ENCODE peak calls at places on chromosomes 3 and 15, in nine cellular contexts. I is cerebellum; F is activated T-helper 1 cell treated with Interleukin-2 at 50 U/mL for 16 hours; A is CD4-positive, alpha-beta T cell; Q is brain microvascular endothelial cell; G is SJSA1; R is heart right ventricle; T is neural crest cell; H is upper lobe of right lung. S is an unnamed sample.

GRCh38 chr3:179967622-179968021 is 69.1 kb downstream of the PEX5L start:
- DNase-seq in G (no peak), H (no peak), R (no peak), Q (no peak), F (no peak), A (no peak), T (no peak), I (no peak), S (no peak)

GRCh38 chr3:117297070-117297469 is 587.5 kb downstream of the TUSC7 start:
- DNase-seq in F (no peak), A (no peak), I (no peak), H (no peak), Q (no peak), R (no peak), G (no peak), T (no peak), S (no peak)

GRCh38 chr3:81684739-81685395 is 76.6 kb downstream of the GBE1 start:
- DNase-seq in Q (peak), I (no peak), R (no peak), F (no peak), T (no peak), A (no peak), G (no peak), H (no peak), S (no peak)

GRCh38 chr3:56826831-56827722 is 25.3 kb upstream of the ARHGEF3 start:
- DNase-seq in H (no peak), Q (no peak), G (no peak), F (no peak), T (no peak), I (no peak), R (no peak), A (no peak), S (no peak)

GRCh38 chr15:60916032-60916673 is 312.9 kb downstream of the RORA start:
- DNase-seq in I (no peak), F (no peak), H (no peak), T (no peak), R (no peak), G (no peak), A (no peak), Q (no peak), S (no peak)

GRCh38 chr3:57919987-57920386 is 88.2 kb upstream of the FLNB start:
- DNase-seq in Q (no peak), F (no peak), I (no peak), G (no peak), H (no peak), R (no peak), T (no peak), A (no peak), S (no peak)

GRCh38 chr15:34436126-34436955 is 1.3 kb downstream of the GOLGA8A start:
- DNase-seq in A (peak), Q (peak), H (no peak), G (peak), R (no peak), I (no peak), T (peak), F (no peak), S (no peak)

GRCh38 chr3:51642462-51642861 is 28.6 kb upstream of the TEX264 start:
- DNase-seq in H (no peak), A (no peak), G (no peak), T (no peak), I (no peak), Q (no peak), R (no peak), F (no peak), S (no peak)

GRCh38 chr15:71748327-71748726 is 62.0 kb upstream of the NR2E3 start:
- DNase-seq in Q (peak), G (peak), R (no peak), A (no peak), T (no peak), I (no peak), H (no peak), F (no peak), S (no peak)

GRCh38 chr15:40746916-40747418 is 8.1 kb downstream of the RMDN3 start:
- DNase-seq in I (no peak), H (no peak), A (no peak), F (no peak), Q (no peak), T (no peak), R (no peak), G (no peak), S (no peak)